ENCODE peak calls at places on chromosomes 5 and 9, in ten cellular contexts. X is keratinocyte, Q is lower lobe of right lung, K is heart right ventricle, F is OCI-LY7, C is prostate gland, L is DND-41, T is upper lobe of left lung, E is PC-3, B is A549. N is an unnamed sample.

GRCh38 chr5:126016256-126016655 is 407.0 kb upstream of the GRAMD2B start:
- DNase-seq in X (no peak), Q (no peak), K (peak; percentile 58), F (no peak), C (no peak), L (no peak), T (no peak), E (no peak), B (no peak), N (no peak)

GRCh38 chr9:101312661-101313060 is 72.1 kb downstream of the BAAT start:
- DNase-seq in X (no peak), Q (no peak), K (no peak), F (no peak), C (no peak), L (no peak), T (no peak), E (no peak), B (no peak), N (no peak)

GRCh38 chr9:137277329-137278041 is at the start of gene TOR4A:
- DNase-seq in X (no peak), Q (peak; percentile 95), K (peak; percentile 95), F (peak; percentile 90), C (no peak), L (no peak), T (peak; percentile 98), E (peak; percentile 86), B (peak; percentile 92), N (no peak)

GRCh38 chr5:131318455-131318854 is 54.6 kb downstream of the CDC42SE2 start:
- DNase-seq in X (no peak), Q (no peak), K (no peak), F (no peak), C (no peak), L (no peak), T (no peak), E (no peak), B (no peak), N (no peak)

GRCh38 chr5:122077451-122078115 is 476 bp downstream of the LOX start:
- DNase-seq in X (no peak), Q (no peak), K (no peak), F (no peak), C (peak; percentile 8), L (no peak), T (no peak), E (peak; percentile 3), B (peak; percentile 4), N (no peak)

GRCh38 chr9:5455181-5455580 is 4.8 kb downstream of the CD274 start:
- DNase-seq in X (no peak), Q (no peak), K (no peak), F (no peak), C (no peak), L (no peak), T (no peak), E (peak; percentile 83), B (peak; percentile 20), N (no peak)

GRCh38 chr5:136053336-136054121 is 24.7 kb downstream of the TGFBI start:
- DNase-seq in X (peak; percentile 77), Q (no peak), K (no peak), F (no peak), C (no peak), L (no peak), T (peak; percentile 24), E (peak; percentile 94), B (peak; percentile 95), N (peak; percentile 89)

GRCh38 chr9:86926130-86926529 is 21.2 kb downstream of the GAS1 start:
- DNase-seq in X (no peak), Q (no peak), K (no peak), F (no peak), C (no peak), L (no peak), T (no peak), E (no peak), B (no peak), N (no peak)

GRCh38 chr5:171129308-171129707 is 179.7 kb upstream of the TLX3 start:
- DNase-seq in X (no peak), Q (no peak), K (no peak), F (no peak), C (no peak), L (no peak), T (no peak), E (no peak), B (no peak), N (no peak)

GRCh38 chr9:120388000-120388855 is 191.7 kb downstream of the CDK5RAP2 start:
- DNase-seq in X (no peak), Q (no peak), K (peak; percentile 49), F (no peak), C (no peak), L (no peak), T (peak; percentile 19), E (no peak), B (no peak), N (no peak)

GRCh38 chr9:121700831-121701419 is 49.5 kb downstream of the DAB2IP start:
- DNase-seq in X (no peak), Q (no peak), K (peak; percentile 53), F (peak; percentile 52), C (no peak), L (peak; percentile 61), T (no peak), E (no peak), B (no peak), N (no peak)

GRCh38 chr5:6417657-6418056 is 31.0 kb upstream of the UBE2QL1 start:
- DNase-seq in X (no peak), Q (no peak), K (no peak), F (no peak), C (no peak), L (no peak), T (no peak), E (no peak), B (no peak), N (no peak)

GRCh38 chr5:14195588-14195987 is 52.4 kb downstream of the TRIO start:
- DNase-seq in X (no peak), Q (no peak), K (no peak), F (no peak), C (no peak), L (no peak), T (no peak), E (no peak), B (no peak), N (no peak)
- H3K4me1 ChIP-seq in X (peaks cover 19% of the 10 kb centered on the region), Q (peaks cover 24% of the 10 kb centered on the region), K (peaks cover 94% of the 10 kb centered on the region), F (no peaks in the 10 kb centered on the region), C (no peaks in the 10 kb centered on the region), L (no peaks in the 10 kb centered on the region), T (peaks cover 28% of the 10 kb centered on the region), E (peaks cover 40% of the 10 kb centered on the region), B (peaks cover 91% of the 10 kb centered on the region), N (peaks cover 100% of the 10 kb centered on the region)

DNA sequence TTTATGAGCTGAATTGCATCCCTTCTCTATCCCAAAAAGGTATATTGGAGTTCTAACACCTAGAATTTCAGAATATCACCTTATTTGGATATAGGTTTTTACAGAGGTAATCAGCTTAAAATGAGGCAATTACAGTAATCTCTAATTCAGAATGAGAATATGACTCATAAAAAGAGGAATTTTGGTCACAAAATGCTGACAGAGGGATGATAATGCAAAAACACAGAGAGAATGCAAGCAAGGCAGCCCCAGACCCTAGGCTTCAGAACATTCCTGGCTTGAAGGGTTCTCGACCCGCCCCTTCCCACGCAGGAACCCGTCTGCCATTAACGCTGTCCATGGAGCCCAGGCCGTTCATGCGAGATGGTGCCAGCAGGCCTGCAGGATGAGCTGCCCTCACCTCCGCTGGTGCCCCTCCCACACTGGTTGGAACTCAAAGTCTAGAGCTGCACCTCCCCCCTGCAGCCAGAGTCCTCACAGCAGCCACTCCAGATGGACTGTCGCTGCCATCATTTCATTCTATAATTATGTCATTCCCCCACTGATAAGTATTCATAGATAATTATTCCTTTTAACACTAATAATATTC is 1173.4 kb upstream of the ACO1 start:
- DNase-seq in X (no peak), Q (peak; percentile 38), K (no peak), F (no peak), C (no peak), L (no peak), T (no peak), E (no peak), B (peak; percentile 35), N (no peak)
- TF ChIP-seq CTCF in X (no peak), Q (no peak), K (no peak), F (no peak), C (no peak), L (no peak), T (no peak), E (no peak), B (no peak), N (no peak)

GRCh38 chr9:106623558-106623957 is 239.4 kb upstream of the ZNF462 start:
- DNase-seq in X (no peak), Q (no peak), K (no peak), F (no peak), C (no peak), L (no peak), T (no peak), E (no peak), B (no peak), N (no peak)

GRCh38 chr9:106619211-106619610 is 243.8 kb upstream of the ZNF462 start:
- DNase-seq in X (peak; percentile 4), Q (no peak), K (no peak), F (no peak), C (no peak), L (no peak), T (no peak), E (peak; percentile 17), B (no peak), N (no peak)

GRCh38 chr9:106620081-106620480 is 242.9 kb upstream of the ZNF462 start:
- DNase-seq in X (no peak), Q (no peak), K (no peak), F (no peak), C (no peak), L (no peak), T (no peak), E (no peak), B (no peak), N (no peak)

GRCh38 chr9:106622148-106622547 is 240.8 kb upstream of the ZNF462 start:
- DNase-seq in X (no peak), Q (no peak), K (no peak), F (no peak), C (no peak), L (no peak), T (no peak), E (no peak), B (no peak), N (no peak)

DNA sequence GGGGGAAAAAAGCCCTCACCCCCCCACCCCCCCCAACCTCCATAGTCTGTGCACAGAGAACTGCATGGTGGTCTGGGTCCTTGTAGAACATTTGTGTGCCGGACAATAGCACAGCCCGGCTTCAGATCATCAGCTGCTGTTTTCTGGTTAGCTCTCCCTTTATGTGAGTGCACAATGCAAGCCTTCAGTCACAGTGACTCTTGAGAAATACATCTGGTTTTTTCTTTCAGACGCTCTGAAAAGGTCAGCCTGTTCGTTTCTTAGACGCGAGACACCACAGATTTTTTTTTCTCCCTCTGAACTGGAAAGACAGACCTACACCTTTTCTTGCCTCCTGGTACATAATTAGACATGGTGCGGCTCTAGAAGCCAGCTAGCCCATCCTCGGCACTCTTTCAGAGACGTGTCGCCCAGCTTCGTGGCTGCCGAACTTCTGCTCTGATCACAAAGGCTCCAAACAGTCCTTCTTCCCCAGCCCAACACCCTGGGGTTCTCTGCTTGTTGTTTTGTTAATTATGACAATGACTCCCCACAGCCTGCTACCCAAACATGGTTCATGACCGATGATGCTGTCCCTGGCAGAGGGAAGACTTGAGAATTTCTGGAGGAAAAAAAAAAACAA is 241.6 kb upstream of the ZNF462 start:
- DNase-seq in X (no peak), Q (no peak), K (no peak), F (no peak), C (no peak), L (no peak), T (no peak), E (no peak), B (no peak), N (no peak)
- H3K27ac ChIP-seq in X (no peak overlapping the region), Q (no peak overlapping the region), K (no peak overlapping the region), F (no peak overlapping the region), C (no peak overlapping the region), L (no peak overlapping the region), T (no peak overlapping the region), E (no peak overlapping the region), B (no peak overlapping the region), N (no peak overlapping the region)

GRCh38 chr9:37947987-37948386 is 44.1 kb upstream of the SLC25A51 start:
- DNase-seq in X (no peak), Q (peak; percentile 81), K (no peak), F (no peak), C (no peak), L (no peak), T (peak; percentile 86), E (no peak), B (no peak), N (no peak)
- H3K4me1 ChIP-seq in X (peaks cover 39% of the 10 kb centered on the region), Q (peaks cover 59% of the 10 kb centered on the region), K (peaks cover 66% of the 10 kb centered on the region), F (no peaks in the 10 kb centered on the region), C (peaks cover 8% of the 10 kb centered on the region), L (no peaks in the 10 kb centered on the region), T (peaks cover 55% of the 10 kb centered on the region), E (peaks cover 45% of the 10 kb centered on the region), B (peaks cover 73% of the 10 kb centered on the region), N (peaks cover 28% of the 10 kb centered on the region)

N was measured in Panc1.